ENCODE peak calls at places on chromosome 10, in six cellular contexts. X is A549, E is tibial nerve, A is ovary, D is K562, S is sigmoid colon. Z is an unnamed sample. For H3K4me1, the result is how much of the 10 kb centered on the place peaks cover.

GRCh38 chr10:4937346-4937745 is 25.9 kb upstream of the AKR1C1 start:
- DNase-seq in X (no peak), E (no peak), A (no peak), D (no peak), S (no peak), Z (no peak)

GRCh38 chr10:110493832-110494426 is 3.8 kb upstream of the DUSP5 start:
- DNase-seq in X (no peak), E (no peak), A (no peak), D (no peak), S (no peak), Z (no peak)

GRCh38 chr10:79267449-79267848 is 79.8 kb upstream of the PPIF start:
- DNase-seq in X (no peak), E (no peak), A (no peak), D (no peak), S (no peak), Z (no peak)

GRCh38 chr10:78717200-78717599 is 351.6 kb upstream of the ZMIZ1 start:
- DNase-seq in X (no peak), E (no peak), A (no peak), D (no peak), S (no peak), Z (no peak)

GRCh38 chr10:130351466-130352290 is 215.5 kb downstream of the GLRX3 start:
- DNase-seq in X (no peak), E (no peak), A (no peak), D (no peak), S (no peak), Z (no peak)

GRCh38 chr10:132137111-132138072 is 49.4 kb upstream of the DPYSL4 start:
- DNase-seq in X (no peak), E (no peak), A (no peak), D (no peak), S (peak), Z (no peak)

GRCh38 chr10:96208946-96209345 is 62.4 kb downstream of the BLNK start:
- DNase-seq in X (no peak), E (no peak), A (no peak), D (no peak), S (no peak), Z (no peak)

GRCh38 chr10:43410345-43410744 is 1.4 kb upstream of the HNRNPF start:
- DNase-seq in X (no peak), E (no peak), A (no peak), D (no peak), S (no peak), Z (no peak)

GRCh38 chr10:130371156-130371555 is 235.0 kb downstream of the GLRX3 start:
- DNase-seq in X (no peak), E (no peak), A (no peak), D (no peak), S (peak), Z (no peak)

GRCh38 chr10:31319602-31320178 is 674 bp downstream of the ZEB1 start:
- DNase-seq in X (no peak), E (no peak), A (no peak), D (no peak), S (no peak), Z (no peak)

GRCh38 chr10:103042129-103042528 is 124.0 kb downstream of the CNNM2 start:
- DNase-seq in X (no peak), E (no peak), A (no peak), D (no peak), S (no peak), Z (no peak)

GRCh38 chr10:101576229-101576863 is 11.7 kb downstream of the POLL start:
- DNase-seq in X (peak), E (no peak), A (no peak), D (peak), S (no peak), Z (no peak)

GRCh38 chr10:96089670-96090462 is 40.2 kb upstream of the ZNF518A start:
- DNase-seq in X (peak), E (peak), A (peak), D (peak), S (peak), Z (peak)

GRCh38 chr10:99859585-99859984 is 77.1 kb downstream of the ABCC2 start:
- DNase-seq in X (peak), E (no peak), A (no peak), D (no peak), S (no peak), Z (no peak)

GRCh38 chr10:49661291-49661856 is 18.1 kb upstream of the C10orf53 start:
- DNase-seq in X (no peak), E (no peak), A (no peak), D (peak), S (no peak), Z (no peak)

GRCh38 chr10:51937736-51938135 is 238.3 kb upstream of the CSTF2T start:
- DNase-seq in X (no peak), E (no peak), A (no peak), D (no peak), S (no peak), Z (no peak)

GRCh38 chr10:81018898-81019890 is 481.5 kb downstream of the SH2D4B start:
- DNase-seq in X (peak), E (no peak), A (no peak), D (peak), S (no peak), Z (no peak)

GRCh38 chr10:74460812-74461211 is 309.8 kb downstream of the ADK start:
- DNase-seq in X (no peak), E (no peak), A (no peak), D (no peak), S (no peak), Z (no peak)

GRCh38 chr10:110576220-110576619 is 8.7 kb downstream of the SMC3 start:
- DNase-seq in X (no peak), E (no peak), A (no peak), D (no peak), S (no peak), Z (no peak)

GRCh38 chr10:132550366-132551092 is 12.9 kb downstream of the INPP5A start:
- DNase-seq in X (no peak), E (no peak), A (peak), D (peak), S (peak), Z (peak)

GRCh38 chr10:14800397-14800796 is 25.7 kb upstream of the FAM107B start:
- DNase-seq in X (no peak), E (no peak), A (no peak), D (no peak), S (no peak), Z (no peak)

GRCh38 chr10:95333997-95334792 is 43.4 kb upstream of the PDLIM1 start:
- DNase-seq in X (peak), E (peak), A (peak), D (peak), S (peak), Z (peak)

GRCh38 chr10:1504286-1504685 is 233.0 kb downstream of the ADARB2 start:
- DNase-seq in X (no peak), E (no peak), A (no peak), D (no peak), S (no peak), Z (no peak)
- H3K4me1 ChIP-seq in X (under half), E (under half), A (under half), D (under half), S (under half), Z (under half)

DNA sequence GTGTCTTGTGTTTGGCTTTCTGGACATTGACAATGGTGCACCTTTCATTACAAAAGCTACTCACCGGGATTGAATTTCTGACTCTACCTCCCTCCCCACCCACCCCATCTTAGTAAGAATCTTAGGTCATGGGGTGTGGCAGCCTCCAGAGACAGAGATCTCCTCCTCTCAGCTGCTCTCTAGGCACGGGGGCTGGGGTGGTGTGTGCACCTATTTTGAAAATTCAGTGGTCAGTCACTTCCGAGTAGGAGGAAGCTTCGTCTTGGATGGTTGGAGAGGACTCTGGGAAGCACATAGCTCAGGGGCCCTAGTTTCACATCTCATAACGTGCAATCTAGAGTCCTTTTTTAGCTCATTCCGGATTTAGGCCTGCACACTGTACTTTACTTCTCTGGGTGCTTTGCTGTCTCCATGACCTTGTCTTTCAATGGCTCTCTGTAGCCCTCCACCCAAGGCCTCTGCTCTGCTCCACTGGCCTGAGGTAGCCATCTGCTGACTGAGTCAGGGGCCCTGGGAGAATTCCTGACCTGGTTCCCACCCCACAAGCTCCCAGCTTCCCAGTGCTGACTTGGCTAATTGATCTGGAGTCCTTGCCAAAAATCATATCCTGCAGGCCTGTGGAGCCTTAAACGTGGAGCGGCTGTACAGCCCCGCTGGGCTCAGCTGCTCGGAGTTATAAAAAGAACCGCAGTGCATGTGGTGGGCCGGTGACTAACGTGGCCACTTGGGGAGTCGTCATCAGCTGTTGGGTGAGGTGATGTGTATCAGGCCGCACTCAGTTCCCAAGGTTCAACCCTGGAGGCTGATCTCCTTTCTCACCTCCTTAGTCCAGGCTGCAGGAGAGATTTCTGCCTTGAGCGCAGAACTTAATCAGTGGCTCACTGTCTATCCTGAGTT is 19.3 kb upstream of the ADAMTS14 start:
- DNase-seq in X (no peak), E (peak), A (no peak), D (peak), S (peak), Z (no peak)
- TF ChIP-seq EP300 in X (no peak), E (no peak), A (no peak), D (no peak), S (no peak), Z (no peak)

DNA sequence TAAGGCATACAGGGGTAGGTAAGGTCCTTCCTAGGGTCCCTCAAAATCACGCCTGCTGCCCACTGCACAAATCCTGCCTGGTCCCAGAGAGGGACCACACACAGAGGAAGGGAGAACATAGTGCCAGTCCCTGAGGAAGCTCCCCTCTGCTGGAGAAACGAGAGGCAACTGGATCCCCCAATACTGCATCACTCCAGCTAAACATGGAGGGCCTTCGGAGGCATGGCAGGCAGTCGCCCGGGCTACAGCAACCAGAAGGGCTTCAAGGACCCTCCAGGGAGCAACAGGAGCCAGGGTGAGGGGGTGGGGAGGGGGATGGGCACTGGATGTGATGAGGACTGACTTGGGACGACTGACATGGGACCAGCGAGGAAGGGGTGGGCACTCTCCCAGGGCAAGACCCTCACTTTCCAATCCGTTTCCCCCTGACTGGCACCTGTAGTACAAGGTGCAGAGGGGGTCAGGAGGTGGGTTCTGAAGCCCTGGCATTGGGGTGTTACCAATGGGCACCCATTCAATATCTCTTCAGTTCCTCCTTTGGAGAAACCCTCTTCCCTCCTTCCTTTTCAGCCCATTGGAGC is 21.7 kb downstream of the DDIT4 start:
- DNase-seq in X (no peak), E (no peak), A (no peak), D (no peak), S (no peak), Z (no peak)
- H3K4me1 ChIP-seq in X (half or more), E (under half), A (under half), D (half or more), S (under half), Z (under half)

DNA sequence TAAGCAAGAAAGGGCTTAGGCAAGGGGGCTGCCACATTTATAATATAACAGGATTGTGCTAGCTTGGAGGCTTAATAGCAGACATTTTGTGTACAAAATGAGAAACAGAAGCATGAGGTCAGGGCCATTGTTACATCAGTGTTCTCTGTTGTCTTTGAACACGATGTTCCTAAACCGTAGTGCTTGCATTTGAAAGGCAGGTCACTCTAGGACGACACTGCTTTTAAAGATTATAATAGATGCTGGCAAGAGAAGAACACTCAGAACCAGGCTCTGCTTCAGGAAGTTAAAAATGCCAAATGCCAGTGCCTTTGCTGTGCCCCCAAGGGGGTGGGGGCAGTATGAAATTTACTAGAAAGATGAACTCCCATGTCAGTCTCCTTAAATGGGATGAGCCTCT is 91.1 kb downstream of the SORCS3 start:
- DNase-seq in X (no peak), E (peak), A (no peak), D (no peak), S (no peak), Z (no peak)
- TF ChIP-seq EP300 in X (no peak), E (peak), A (no peak), D (no peak), S (peak), Z (peak)

Z was measured in stomach.